ENCODE peak calls at places on chromosomes 11 and 22, in six cellular contexts. N is right cardiac atrium, L is adipocyte, G is brain microvascular endothelial cell, C is GM23338, E is psoas muscle. H is an unnamed sample.

GRCh38 chr22:33971561-33971961 is 51.3 kb upstream of the LARGE1 start:
- DNase-seq in N (no peak), L (no peak), G (no peak), C (no peak), E (no peak), H (no peak)

GRCh38 chr11:127052420-127052819 is 51.9 kb upstream of the KIRREL3 start:
- DNase-seq in N (no peak), L (no peak), G (no peak), C (peak), E (no peak), H (no peak)

GRCh38 chr22:36008565-36008964 is 20.1 kb downstream of the RBFOX2 start:
- DNase-seq in N (no peak), L (no peak), G (no peak), C (no peak), E (no peak), H (no peak)

GRCh38 chr11:117417342-117417741 is 89.7 kb downstream of the CEP164 start:
- DNase-seq in N (no peak), L (no peak), G (no peak), C (no peak), E (no peak), H (no peak)

GRCh38 chr11:119179342-119179741 is 5.9 kb upstream of the NHERF4 start:
- DNase-seq in N (no peak), L (no peak), G (no peak), C (no peak), E (no peak), H (no peak)

GRCh38 chr11:111359223-111360149 is 19.6 kb downstream of the POU2AF1 start:
- DNase-seq in N (no peak), L (no peak), G (no peak), C (no peak), E (no peak), H (no peak)

GRCh38 chr11:111525456-111525855 is 10.9 kb downstream of the HOATZ start:
- DNase-seq in N (no peak), L (no peak), G (no peak), C (no peak), E (no peak), H (no peak)

GRCh38 chr11:118216621-118217526 is 7.9 kb downstream of the JAML start:
- DNase-seq in N (no peak), L (no peak), G (no peak), C (no peak), E (no peak), H (no peak)

GRCh38 chr11:66745356-66746235 is 16.6 kb upstream of the SPTBN2 start:
- DNase-seq in N (peak), L (peak), G (no peak), C (peak), E (no peak), H (no peak)

GRCh38 chr11:15852179-15852578 is 504.2 kb downstream of the SOX6 start:
- DNase-seq in N (peak), L (peak), G (peak), C (peak), E (no peak), H (no peak)

GRCh38 chr11:70077411-70078094 is 564 bp upstream of the ANO1 start:
- DNase-seq in N (peak), L (no peak), G (no peak), C (peak), E (no peak), H (no peak)

GRCh38 chr11:32563600-32563959 is 20.1 kb upstream of the EIF3M start:
- DNase-seq in N (no peak), L (no peak), G (no peak), C (no peak), E (no peak), H (no peak)

GRCh38 chr22:21926728-21927127 is 25.9 kb downstream of the PPM1F start:
- DNase-seq in N (peak), L (no peak), G (no peak), C (no peak), E (no peak), H (no peak)

GRCh38 chr11:112533682-112534081 is 273.0 kb upstream of the PLET1 start:
- DNase-seq in N (no peak), L (no peak), G (no peak), C (no peak), E (no peak), H (no peak)

GRCh38 chr22:46043816-46044717 is 67.1 kb upstream of the WNT7B start:
- DNase-seq in N (peak), L (no peak), G (no peak), C (peak), E (no peak), H (no peak)

GRCh38 chr22:44928064-44928463 is 81.7 kb downstream of the PHF21B start:
- DNase-seq in N (no peak), L (no peak), G (no peak), C (no peak), E (no peak), H (no peak)

GRCh38 chr11:117986981-117987495 is 844 bp downstream of the IL10RA start:
- DNase-seq in N (no peak), L (no peak), G (no peak), C (no peak), E (no peak), H (no peak)

GRCh38 chr11:33317662-33318061 is 60.5 kb downstream of the HIPK3 start:
- DNase-seq in N (no peak), L (no peak), G (no peak), C (no peak), E (no peak), H (peak)

GRCh38 chr11:112477152-112477928 is 216.7 kb upstream of the PLET1 start:
- DNase-seq in N (no peak), L (no peak), G (no peak), C (no peak), E (no peak), H (no peak)

GRCh38 chr11:82988936-82989627 is 82.6 kb downstream of the RAB30 start:
- DNase-seq in N (no peak), L (no peak), G (no peak), C (no peak), E (no peak), H (no peak)

GRCh38 chr11:78046486-78046854 is 17.2 kb upstream of the THRSP start:
- DNase-seq in N (no peak), L (no peak), G (no peak), C (no peak), E (no peak), H (no peak)

GRCh38 chr11:111826322-111826950 is 44.9 kb downstream of the ALG9 start:
- DNase-seq in N (no peak), L (peak), G (no peak), C (no peak), E (no peak), H (no peak)

GRCh38 chr22:45065726-45066125 is 55.9 kb upstream of the PHF21B start:
- DNase-seq in N (no peak), L (no peak), G (no peak), C (no peak), E (no peak), H (no peak)

GRCh38 chr22:17820879-17821439 is 46.7 kb upstream of the BID start:
- DNase-seq in N (no peak), L (no peak), G (no peak), C (no peak), E (no peak), H (no peak)

GRCh38 chr11:12218909-12219308 is 108.5 kb downstream of the MICAL2 start:
- DNase-seq in N (no peak), L (no peak), G (no peak), C (no peak), E (no peak), H (no peak)

DNA sequence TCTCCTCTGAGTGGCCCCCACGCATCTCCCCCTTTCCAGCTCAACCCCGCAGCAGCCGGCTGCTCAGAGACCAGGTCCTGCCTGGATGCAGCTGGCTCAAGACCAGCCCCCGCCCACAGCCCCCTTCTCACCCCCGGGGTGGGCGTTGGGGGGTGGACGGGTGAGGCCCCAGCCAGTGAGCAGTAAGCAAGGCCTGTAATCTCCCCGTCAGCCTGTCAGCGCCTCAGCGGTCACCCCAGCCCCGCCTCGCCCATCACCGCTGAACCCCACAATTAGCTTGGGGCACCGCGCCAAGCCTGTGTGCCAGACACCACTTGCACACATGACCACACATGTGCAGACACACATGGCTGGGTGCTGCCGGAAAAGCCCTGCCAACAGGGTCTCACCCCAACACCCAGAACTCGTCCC is 5.9 kb downstream of the PLXNB2 start:
- DNase-seq in N (peak), L (peak), G (no peak), C (no peak), E (no peak), H (no peak)
- H3K4me3 ChIP-seq in N (no peak), L (no peak), G (no peak), C (no peak), E (no peak), H (peak)

GRCh38 chr11:63641727-63642126 is 27.5 kb upstream of the PLAAT3 start:
- DNase-seq in N (no peak), L (peak), G (no peak), C (no peak), E (no peak), H (no peak)

GRCh38 chr11:63639195-63639832 is 25.1 kb upstream of the PLAAT3 start:
- DNase-seq in N (peak), L (peak), G (no peak), C (peak), E (no peak), H (no peak)

GRCh38 chr11:63643205-63643604 is 28.0 kb downstream of the ATL3 start:
- DNase-seq in N (no peak), L (no peak), G (no peak), C (no peak), E (no peak), H (no peak)
- H3K4me3 ChIP-seq in N (no peak), L (no peak), G (no peak), C (no peak), E (no peak), H (no peak)

DNA sequence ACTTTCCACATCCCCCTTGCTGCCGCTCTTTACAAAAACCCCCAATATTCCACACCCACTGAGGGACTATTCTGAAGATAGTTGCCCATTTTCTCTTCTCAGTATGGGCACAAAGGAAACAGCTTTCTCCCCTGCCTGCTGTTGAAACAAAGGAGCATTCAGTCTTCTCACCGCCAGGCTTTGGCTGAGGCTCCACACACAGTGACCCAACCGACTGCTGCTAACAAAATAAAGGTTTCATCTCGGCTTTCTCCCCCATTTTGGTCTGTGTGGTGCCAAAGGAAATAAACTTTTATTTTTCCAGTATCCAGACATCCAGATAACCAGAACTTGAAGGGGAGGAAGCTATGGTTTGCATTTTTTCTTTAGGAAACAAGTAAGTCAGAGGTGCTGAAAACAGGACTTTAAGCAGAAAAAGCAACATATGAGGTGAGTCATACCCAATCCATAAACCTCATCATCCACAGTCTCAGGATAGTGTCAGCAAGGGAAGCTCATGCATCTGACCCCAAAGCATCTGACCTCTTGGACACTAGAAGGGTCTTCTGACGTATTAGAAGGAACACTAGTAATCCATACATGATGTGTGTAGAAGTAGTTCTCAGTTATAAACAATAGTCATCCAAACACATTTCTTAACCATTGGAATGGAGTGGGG is 6.4 kb downstream of the CLMP start:
- DNase-seq in N (peak), L (peak), G (peak), C (no peak), E (no peak), H (peak)
- H3K4me3 ChIP-seq in N (no peak), L (peak), G (peak), C (no peak), E (no peak), H (peak)

GRCh38 chr11:309558-309855 is 1.9 kb downstream of the IFITM2 start:
- DNase-seq in N (no peak), L (no peak), G (no peak), C (no peak), E (no peak), H (no peak)
- H3K4me3 ChIP-seq in N (peak), L (peak), G (peak), C (peak), E (peak), H (peak)

DNA sequence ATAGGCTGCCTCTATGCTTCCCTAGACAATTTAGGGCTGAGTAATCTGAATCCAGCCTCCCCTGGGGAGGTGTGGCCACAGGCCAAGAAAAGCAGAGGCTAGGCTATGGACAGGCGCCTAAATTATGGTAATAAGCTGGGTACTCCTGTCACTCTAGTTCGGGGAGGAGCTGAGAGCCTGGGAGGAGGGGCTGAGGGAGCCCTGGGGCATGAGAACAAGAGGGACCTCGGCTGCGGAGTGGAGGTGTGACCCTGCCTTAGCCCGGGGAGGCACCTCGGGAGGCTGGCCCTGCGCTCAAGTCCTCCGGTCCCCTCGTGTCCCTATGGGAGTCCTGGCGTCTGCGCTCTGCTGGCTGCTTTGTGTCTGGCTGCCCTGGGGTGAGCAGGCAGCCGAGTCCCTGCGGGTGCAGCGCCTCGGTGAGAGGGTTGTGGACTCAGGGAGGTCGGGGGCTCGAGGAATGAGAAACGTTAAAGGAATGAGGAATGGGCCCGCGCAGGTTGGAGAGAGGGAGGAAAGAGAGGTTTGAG is at the start of gene OTOG:
- DNase-seq in N (no peak), L (no peak), G (no peak), C (peak), E (no peak), H (no peak)
- H3K4me3 ChIP-seq in N (no peak), L (no peak), G (no peak), C (peak), E (no peak), H (no peak)

GRCh38 chr11:57476883-57477506 is 16.7 kb downstream of the RTN4RL2 start:
- DNase-seq in N (peak), L (peak), G (no peak), C (peak), E (peak), H (no peak)
- H3K4me3 ChIP-seq in N (peak), L (peak), G (peak), C (peak), E (peak), H (peak)

DNA sequence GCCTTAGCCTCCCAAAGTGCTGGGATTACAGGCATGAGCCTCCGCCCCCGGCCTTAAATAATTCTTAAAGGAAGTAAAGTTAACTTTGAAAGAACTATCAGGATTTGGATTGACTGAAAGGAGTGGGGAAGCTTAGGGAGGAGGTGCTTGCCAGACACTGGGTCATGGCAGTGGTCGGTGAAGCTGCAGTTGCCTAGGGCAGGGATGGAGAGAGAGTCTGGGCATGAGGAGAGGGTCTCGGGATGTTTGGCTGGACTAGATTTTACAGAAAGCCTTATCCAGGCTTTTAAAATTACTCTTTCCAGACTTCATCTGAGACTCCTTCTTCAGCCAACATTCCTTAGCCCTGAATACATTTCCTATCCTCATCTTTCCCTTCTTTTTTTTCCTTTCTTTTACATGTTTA is 520 bp upstream of the NNMT start:
- DNase-seq in N (no peak), L (no peak), G (no peak), C (no peak), E (no peak), H (no peak)
- H3K4me3 ChIP-seq in N (peak), L (peak), G (peak), C (no peak), E (peak), H (peak)

GRCh38 chr11:7613394-7613720 is 59.9 kb downstream of the CYB5R2 start:
- DNase-seq in N (no peak), L (no peak), G (no peak), C (no peak), E (no peak), H (no peak)

GRCh38 chr11:7612661-7613393 is 60.5 kb downstream of the CYB5R2 start:
- DNase-seq in N (no peak), L (peak), G (peak), C (no peak), E (no peak), H (no peak)

GRCh38 chr11:7621090-7621489 is 52.2 kb downstream of the CYB5R2 start:
- DNase-seq in N (no peak), L (no peak), G (no peak), C (no peak), E (no peak), H (no peak)

GRCh38 chr11:7614656-7615055 is 58.6 kb downstream of the CYB5R2 start:
- DNase-seq in N (no peak), L (no peak), G (no peak), C (no peak), E (no peak), H (no peak)

DNA sequence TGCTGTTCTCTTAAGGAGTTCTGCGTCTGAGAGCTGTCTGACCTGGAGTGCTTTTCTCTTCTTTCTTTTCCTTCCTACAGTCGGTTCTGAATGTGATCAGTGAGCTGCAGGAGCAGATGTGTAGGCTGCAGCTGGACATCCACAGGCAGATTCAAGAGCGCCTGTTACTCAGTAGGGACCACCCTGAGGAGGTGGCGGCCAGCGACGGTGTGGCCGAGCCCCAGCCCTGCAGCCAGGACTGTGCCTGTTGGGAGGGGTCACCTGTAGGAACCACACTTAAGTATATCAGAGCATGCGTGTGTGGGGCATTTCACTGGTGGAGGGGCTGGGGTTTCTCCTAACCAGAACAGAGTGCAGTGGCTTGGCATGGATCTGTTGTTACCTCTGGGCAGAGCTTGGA is 56.3 kb downstream of the CYB5R2 start:
- DNase-seq in N (no peak), L (no peak), G (no peak), C (no peak), E (no peak), H (no peak)
- H3K4me3 ChIP-seq in N (no peak), L (no peak), G (no peak), C (no peak), E (no peak), H (no peak)

GRCh38 chr11:1753426-1754305 is 3.3 kb upstream of the IFITM10 start:
- DNase-seq in N (peak), L (no peak), G (no peak), C (no peak), E (no peak), H (no peak)

GRCh38 chr11:1754376-1755150 is 4.2 kb upstream of the IFITM10 start:
- DNase-seq in N (no peak), L (no peak), G (no peak), C (no peak), E (no peak), H (no peak)

GRCh38 chr11:1751999-1752906 is 1.9 kb upstream of the IFITM10 start:
- DNase-seq in N (peak), L (no peak), G (no peak), C (no peak), E (no peak), H (no peak)

GRCh38 chr11:1751521-1751921 is 1.1 kb upstream of the IFITM10 start:
- DNase-seq in N (peak), L (no peak), G (no peak), C (no peak), E (no peak), H (no peak)

DNA sequence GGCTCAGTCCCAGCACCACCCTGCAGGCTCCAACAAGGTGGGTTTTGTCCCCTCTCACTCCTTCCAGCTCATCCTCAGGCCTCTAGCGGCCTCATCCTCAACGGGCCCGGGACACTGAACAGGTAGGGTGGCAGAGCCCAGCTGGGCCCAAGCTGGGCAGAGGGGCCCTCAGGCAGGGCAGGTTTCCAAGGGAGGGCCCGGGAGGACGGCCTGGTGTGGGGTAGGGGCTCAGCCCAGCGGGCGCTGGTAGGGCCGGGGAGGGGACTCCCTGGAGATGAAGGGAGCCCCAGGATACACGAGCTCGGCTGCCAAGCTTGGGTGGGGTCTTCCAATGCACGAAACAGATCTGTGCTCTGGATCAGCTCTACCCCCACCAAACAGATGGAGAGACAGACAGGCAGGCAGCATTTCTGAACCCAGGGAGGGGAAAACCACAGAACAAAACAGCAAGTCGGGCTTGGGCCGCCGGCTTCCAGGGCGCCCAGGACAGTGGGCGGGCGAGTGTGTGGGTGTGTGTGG is 2.6 kb upstream of the IFITM10 start:
- DNase-seq in N (no peak), L (no peak), G (no peak), C (no peak), E (no peak), H (no peak)
- H3K4me3 ChIP-seq in N (no peak), L (no peak), G (no peak), C (no peak), E (no peak), H (no peak)

DNA sequence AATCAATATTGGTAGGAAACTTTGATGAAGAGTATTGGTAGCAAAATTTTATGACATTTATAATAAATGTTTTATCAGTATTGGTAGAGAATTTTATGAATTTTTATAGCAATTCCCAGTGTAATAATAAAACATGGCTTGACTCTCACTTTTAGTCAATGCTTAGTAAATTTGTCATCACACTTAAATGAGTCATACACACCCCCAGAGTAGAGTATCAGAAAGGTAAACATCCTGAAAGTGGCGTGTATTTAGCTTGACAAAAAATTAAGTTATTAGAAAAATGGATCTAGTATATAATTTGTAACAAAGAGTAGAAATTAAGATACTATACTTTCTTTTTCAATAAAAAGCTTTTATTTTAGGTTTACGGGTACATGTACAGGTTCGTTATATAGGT is 2.6 kb downstream of the MS4A3 start:
- DNase-seq in N (no peak), L (no peak), G (no peak), C (no peak), E (no peak), H (no peak)
- H3K4me3 ChIP-seq in N (no peak), L (no peak), G (no peak), C (no peak), E (no peak), H (no peak)